ENCODE peak calls at places on chromosomes 11 and 22, in nine cellular contexts. F is activated naive CD8-positive, alpha-beta T cell treated with anti-CD3 and anti-CD28 coated beads, Interleukin-2, amount 50 U/mL, for 24 hours; Y is stimulated activated CD8-positive, alpha-beta memory T cell treated with anti-CD3 and anti-CD28 coated beads, Interleukin-2, amount 100 ng/mL, for 1 hour; D is hippocampal formation; J is fibroblast of the conjunctiva; U is stimulated activated CD4-positive, alpha-beta T cell treated with anti-CD3 and anti-CD28 coated beads, Interleukin-12 subunit alpha, Interleukin-12 subunit beta, amount 100 ng/mL, for 4 hours; E is effector CD4-positive, alpha-beta T cell; Q is NCI-H510A treated with DMSO at 0.1 percent for 48 hours; W is astrocyte of the spinal cord. C is an unnamed sample.

GRCh38 chr22:43345761-43346261 is 2.6 kb upstream of the SCUBE1 start:
- DNase-seq in J (no peak), U (no peak), F (no peak), Y (no peak), W (no peak), E (no peak), Q (no peak), D (no peak), C (no peak)

GRCh38 chr22:27462190-27462589 is 339.4 kb downstream of the MN1 start:
- DNase-seq in Y (no peak), J (no peak), Q (no peak), F (no peak), W (peak), E (no peak), U (no peak), D (peak), C (peak)

GRCh38 chr11:862028-862703 is 19.5 kb downstream of the TSPAN4 start:
- DNase-seq in J (no peak), U (no peak), D (no peak), E (no peak), Q (no peak), F (no peak), Y (no peak), W (no peak), C (no peak)

GRCh38 chr11:60594998-60595637 is 79.9 kb downstream of the MS4A13 start:
- DNase-seq in F (no peak), E (no peak), W (no peak), Q (no peak), J (no peak), Y (no peak), U (no peak), D (peak), C (no peak)

GRCh38 chr11:2767751-2768150 is 68.0 kb upstream of the KCNQ1OT1 start:
- DNase-seq in Y (no peak), F (no peak), U (no peak), E (no peak), W (no peak), J (no peak), D (no peak), Q (no peak), C (no peak)

GRCh38 chr11:78188809-78189724 is at the start of gene USP35:
- DNase-seq in D (no peak), J (no peak), E (no peak), Y (no peak), F (no peak), W (no peak), Q (no peak), U (no peak), C (no peak)

GRCh38 chr11:19437760-19438159 is 197.0 kb upstream of the E2F8 start:
- DNase-seq in U (no peak), Y (no peak), Q (no peak), D (no peak), J (peak), F (no peak), W (peak), E (no peak), C (no peak)

GRCh38 chr11:65569973-65570918 is at the start of gene ZNRD2:
- DNase-seq in F (peak), D (peak), U (peak), Q (peak), E (peak), Y (peak), J (peak), W (peak), C (peak)

GRCh38 chr22:42960146-42960509 is 54.8 kb downstream of the PACSIN2 start:
- DNase-seq in U (no peak), J (no peak), F (no peak), Y (no peak), E (no peak), W (no peak), Q (no peak), D (no peak), C (no peak)

GRCh38 chr22:44648821-44649566 is 53.0 kb upstream of the PRR5 start:
- DNase-seq in Y (no peak), W (no peak), U (no peak), Q (peak), J (peak), F (no peak), E (no peak), D (no peak), C (no peak)

GRCh38 chr11:74018331-74019005 is 9.6 kb upstream of the UCP3 start:
- DNase-seq in J (peak), Y (no peak), E (no peak), D (no peak), Q (no peak), U (no peak), F (no peak), W (peak), C (no peak)

GRCh38 chr22:39084666-39085065 is 7.6 kb downstream of the APOBEC3G start:
- DNase-seq in D (no peak), U (no peak), Y (no peak), E (no peak), J (no peak), W (no peak), Q (no peak), F (no peak), C (no peak)

GRCh38 chr11:60334005-60334620 is 7.1 kb downstream of the MS4A6E start:
- DNase-seq in Q (peak), D (no peak), F (peak), U (peak), Y (peak), E (peak), W (peak), J (peak), C (peak)